ENCODE peak calls at places on chromosomes 4 and X, in eight cellular contexts. One of them, this sample, is unnamed.

GRCh38 chrX:130118396-130118795 is 8.1 kb upstream of the ELF4 start:
- DNase-seq in Kasumi-1: no peak
- DNase-seq in islet precursor cell: no peak
- DNase-seq in stimulated activated CD4-positive, alpha-beta T cell treated with anti-CD3 and anti-CD28 coated beads, Interleukin-4, amount 100 ng/mL, for 24 hours: peak
- DNase-seq in adrenal gland: no peak
- DNase-seq in mucosa of gallbladder: no peak
- DNase-seq in Daoy: peak
- DNase-seq in mucosa of descending colon: no peak
- DNase-seq in this sample: no peak

GRCh38 chr4:40212674-40213504 is 16.1 kb downstream of the RHOH start:
- DNase-seq in Kasumi-1: no peak
- DNase-seq in islet precursor cell: no peak
- DNase-seq in stimulated activated CD4-positive, alpha-beta T cell treated with anti-CD3 and anti-CD28 coated beads, Interleukin-4, amount 100 ng/mL, for 24 hours: no peak
- DNase-seq in adrenal gland: no peak
- DNase-seq in mucosa of gallbladder: no peak
- DNase-seq in Daoy: no peak
- DNase-seq in mucosa of descending colon: no peak
- DNase-seq in this sample: no peak

GRCh38 chr4:122017296-122017695 is 65.4 kb upstream of the TRPC3 start:
- DNase-seq in Kasumi-1: no peak
- DNase-seq in islet precursor cell: no peak
- DNase-seq in stimulated activated CD4-positive, alpha-beta T cell treated with anti-CD3 and anti-CD28 coated beads, Interleukin-4, amount 100 ng/mL, for 24 hours: no peak
- DNase-seq in adrenal gland: no peak
- DNase-seq in mucosa of gallbladder: no peak
- DNase-seq in Daoy: no peak
- DNase-seq in mucosa of descending colon: no peak
- DNase-seq in this sample: no peak

GRCh38 chrX:619812-620493 is 10.6 kb upstream of the SHOX start:
- DNase-seq in Kasumi-1: no peak
- DNase-seq in islet precursor cell: peak
- DNase-seq in stimulated activated CD4-positive, alpha-beta T cell treated with anti-CD3 and anti-CD28 coated beads, Interleukin-4, amount 100 ng/mL, for 24 hours: no peak
- DNase-seq in adrenal gland: no peak
- DNase-seq in mucosa of gallbladder: peak
- DNase-seq in Daoy: no peak
- DNase-seq in mucosa of descending colon: no peak
- DNase-seq in this sample: no peak

GRCh38 chr4:83358410-83358809 is 23.8 kb upstream of the HPSE start:
- DNase-seq in Kasumi-1: no peak
- DNase-seq in islet precursor cell: peak
- DNase-seq in stimulated activated CD4-positive, alpha-beta T cell treated with anti-CD3 and anti-CD28 coated beads, Interleukin-4, amount 100 ng/mL, for 24 hours: no peak
- DNase-seq in adrenal gland: no peak
- DNase-seq in mucosa of gallbladder: no peak
- DNase-seq in Daoy: peak
- DNase-seq in mucosa of descending colon: no peak
- DNase-seq in this sample: no peak

GRCh38 chr4:66777097-66777496 is 768.2 kb downstream of the CENPC start:
- DNase-seq in Kasumi-1: no peak
- DNase-seq in islet precursor cell: no peak
- DNase-seq in stimulated activated CD4-positive, alpha-beta T cell treated with anti-CD3 and anti-CD28 coated beads, Interleukin-4, amount 100 ng/mL, for 24 hours: no peak
- DNase-seq in adrenal gland: no peak
- DNase-seq in mucosa of gallbladder: no peak
- DNase-seq in Daoy: no peak
- DNase-seq in mucosa of descending colon: no peak
- DNase-seq in this sample: no peak

GRCh38 chrX:12741416-12741815 is 49.8 kb upstream of the PRPS2 start:
- DNase-seq in Kasumi-1: no peak
- DNase-seq in islet precursor cell: peak
- DNase-seq in stimulated activated CD4-positive, alpha-beta T cell treated with anti-CD3 and anti-CD28 coated beads, Interleukin-4, amount 100 ng/mL, for 24 hours: no peak
- DNase-seq in adrenal gland: no peak
- DNase-seq in mucosa of gallbladder: no peak
- DNase-seq in Daoy: no peak
- DNase-seq in mucosa of descending colon: no peak
- DNase-seq in this sample: no peak

GRCh38 chr4:7806080-7806630 is 133.5 kb downstream of the AFAP1 start:
- DNase-seq in Kasumi-1: no peak
- DNase-seq in islet precursor cell: peak
- DNase-seq in stimulated activated CD4-positive, alpha-beta T cell treated with anti-CD3 and anti-CD28 coated beads, Interleukin-4, amount 100 ng/mL, for 24 hours: no peak
- DNase-seq in adrenal gland: peak
- DNase-seq in mucosa of gallbladder: peak
- DNase-seq in Daoy: no peak
- DNase-seq in mucosa of descending colon: no peak
- DNase-seq in this sample: peak

GRCh38 chr4:77264826-77265225 is 107.8 kb downstream of the CCNG2 start:
- DNase-seq in Kasumi-1: no peak
- DNase-seq in islet precursor cell: no peak
- DNase-seq in stimulated activated CD4-positive, alpha-beta T cell treated with anti-CD3 and anti-CD28 coated beads, Interleukin-4, amount 100 ng/mL, for 24 hours: no peak
- DNase-seq in adrenal gland: no peak
- DNase-seq in mucosa of gallbladder: no peak
- DNase-seq in Daoy: no peak
- DNase-seq in mucosa of descending colon: no peak
- DNase-seq in this sample: no peak

GRCh38 chr4:5463361-5463760 is 245.0 kb downstream of the EVC2 start:
- DNase-seq in Kasumi-1: no peak
- DNase-seq in islet precursor cell: peak
- DNase-seq in stimulated activated CD4-positive, alpha-beta T cell treated with anti-CD3 and anti-CD28 coated beads, Interleukin-4, amount 100 ng/mL, for 24 hours: no peak
- DNase-seq in adrenal gland: no peak
- DNase-seq in mucosa of gallbladder: no peak
- DNase-seq in Daoy: no peak
- DNase-seq in mucosa of descending colon: no peak
- DNase-seq in this sample: no peak

GRCh38 chr4:141807073-141807472 is 170.7 kb downstream of the IL15 start:
- DNase-seq in Kasumi-1: no peak
- DNase-seq in islet precursor cell: no peak
- DNase-seq in stimulated activated CD4-positive, alpha-beta T cell treated with anti-CD3 and anti-CD28 coated beads, Interleukin-4, amount 100 ng/mL, for 24 hours: no peak
- DNase-seq in adrenal gland: no peak
- DNase-seq in mucosa of gallbladder: no peak
- DNase-seq in Daoy: peak
- DNase-seq in mucosa of descending colon: no peak
- DNase-seq in this sample: no peak